ENCODE peak calls at places on chromosome 21, in seven cellular contexts. S, H, L, G, K, I and M are unnamed samples.

GRCh38 chr21:23574932-23575331 is 2032.3 kb downstream of the MRPL39 start:
- DNase-seq in S (no peak), H (no peak), L (peak), G (peak), K (peak), I (no peak), M (no peak)

GRCh38 chr21:9839011-9839661 is 682.2 kb upstream of the TPTE start:
- DNase-seq in S (no peak), H (no peak), L (peak), G (no peak), K (no peak), I (no peak), M (no peak)

GRCh38 chr21:17053321-17053720 is 459.5 kb upstream of the CXADR start:
- DNase-seq in S (no peak), H (no peak), L (no peak), G (no peak), K (no peak), I (no peak), M (no peak)

GRCh38 chr21:22438428-22439086 is 1440.3 kb downstream of the NCAM2 start:
- DNase-seq in S (no peak), H (no peak), L (no peak), G (no peak), K (no peak), I (no peak), M (no peak)

GRCh38 chr21:28294046-28294445 is 698.6 kb downstream of the LTN1 start:
- DNase-seq in S (peak), H (no peak), L (no peak), G (no peak), K (no peak), I (no peak), M (peak)

GRCh38 chr21:25370311-25370744 is 237.0 kb downstream of the MRPL39 start:
- DNase-seq in S (peak), H (no peak), L (no peak), G (peak), K (no peak), I (no peak), M (peak)

GRCh38 chr21:35779690-35780570 is 280.4 kb downstream of the SETD4 start:
- DNase-seq in S (peak), H (no peak), L (no peak), G (no peak), K (no peak), I (no peak), M (peak)

GRCh38 chr21:22342855-22343254 is 1344.6 kb downstream of the NCAM2 start:
- DNase-seq in S (no peak), H (no peak), L (no peak), G (no peak), K (no peak), I (no peak), M (no peak)

GRCh38 chr21:38796426-38796825 is 9.3 kb upstream of the ETS2 start:
- DNase-seq in S (peak), H (no peak), L (no peak), G (no peak), K (no peak), I (no peak), M (peak)

GRCh38 chr21:35396655-35397054 is 347.6 kb upstream of the RUNX1 start:
- DNase-seq in S (no peak), H (no peak), L (no peak), G (no peak), K (no peak), I (no peak), M (no peak)

GRCh38 chr21:21807598-21807903 is 809.3 kb downstream of the NCAM2 start:
- DNase-seq in S (no peak), H (no peak), L (no peak), G (no peak), K (no peak), I (no peak), M (no peak)

GRCh38 chr21:16773206-16773605 is 739.6 kb upstream of the CXADR start:
- DNase-seq in S (peak), H (no peak), L (no peak), G (peak), K (no peak), I (no peak), M (peak)

GRCh38 chr21:35002879-35003722 is 46.0 kb downstream of the RUNX1 start:
- DNase-seq in S (peak), H (no peak), L (no peak), G (no peak), K (no peak), I (no peak), M (peak)

GRCh38 chr21:35045539-35046222 is 3.4 kb downstream of the RUNX1 start:
- DNase-seq in S (no peak), H (no peak), L (no peak), G (no peak), K (no peak), I (no peak), M (no peak)

GRCh38 chr21:39430457-39430856 is 15.1 kb downstream of the LCA5L start:
- DNase-seq in S (no peak), H (no peak), L (no peak), G (peak), K (no peak), I (no peak), M (no peak)

GRCh38 chr21:44866780-44867179 is 6.7 kb downstream of the PTTG1IP start:
- DNase-seq in S (peak), H (no peak), L (no peak), G (peak), K (no peak), I (peak), M (peak)

GRCh38 chr21:25944672-25945213 is 210.0 kb downstream of the GABPA start:
- DNase-seq in S (peak), H (no peak), L (no peak), G (no peak), K (no peak), I (no peak), M (no peak)

GRCh38 chr21:34128124-34128523 is 54.7 kb downstream of the MRPS6 start:
- DNase-seq in S (no peak), H (no peak), L (no peak), G (peak), K (no peak), I (no peak), M (no peak)

GRCh38 chr21:23951251-23951650 is 1656.0 kb downstream of the MRPL39 start:
- DNase-seq in S (peak), H (no peak), L (no peak), G (no peak), K (no peak), I (no peak), M (no peak)

GRCh38 chr21:46065215-46065992 is 32.5 kb upstream of the COL6A2 start:
- DNase-seq in S (peak), H (no peak), L (peak), G (peak), K (no peak), I (peak), M (peak)
- H4K8ac ChIP-seq in S (peak), H (peak), L (no peak), G (no peak), K (no peak), I (no peak), M (peak)

GRCh38 chr21:18986197-18986596 is 582.6 kb upstream of the TMPRSS15 start:
- DNase-seq in S (no peak), H (no peak), L (no peak), G (no peak), K (no peak), I (no peak), M (no peak)
- H3K4ac ChIP-seq in S (no peak), H (no peak), L (no peak), G (no peak), K (no peak), I (no peak), M (no peak)

DNA sequence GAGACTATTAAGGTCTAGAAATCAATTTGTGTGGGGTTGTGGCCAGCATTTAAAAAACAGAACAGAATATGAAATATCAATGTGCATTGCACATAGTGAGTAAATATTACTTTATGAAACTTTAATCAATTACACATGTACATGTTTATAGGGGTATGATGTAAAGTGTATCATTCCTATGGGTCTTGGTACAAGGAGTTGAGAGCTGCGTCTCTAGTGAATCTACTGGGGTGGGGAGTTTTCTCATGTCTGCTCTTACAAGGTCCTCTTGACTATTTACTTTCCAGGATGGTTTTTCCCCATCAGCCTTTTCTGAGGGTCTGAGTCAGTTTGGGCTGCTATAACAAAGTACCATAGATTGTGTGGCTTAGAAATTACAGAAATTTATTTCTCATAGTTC is 75.8 kb downstream of the BACH1 start:
- DNase-seq in S (no peak), H (no peak), L (no peak), G (no peak), K (no peak), I (no peak), M (no peak)
- H4K8ac ChIP-seq in S (no peak), H (no peak), L (no peak), G (no peak), K (no peak), I (no peak), M (no peak)

DNA sequence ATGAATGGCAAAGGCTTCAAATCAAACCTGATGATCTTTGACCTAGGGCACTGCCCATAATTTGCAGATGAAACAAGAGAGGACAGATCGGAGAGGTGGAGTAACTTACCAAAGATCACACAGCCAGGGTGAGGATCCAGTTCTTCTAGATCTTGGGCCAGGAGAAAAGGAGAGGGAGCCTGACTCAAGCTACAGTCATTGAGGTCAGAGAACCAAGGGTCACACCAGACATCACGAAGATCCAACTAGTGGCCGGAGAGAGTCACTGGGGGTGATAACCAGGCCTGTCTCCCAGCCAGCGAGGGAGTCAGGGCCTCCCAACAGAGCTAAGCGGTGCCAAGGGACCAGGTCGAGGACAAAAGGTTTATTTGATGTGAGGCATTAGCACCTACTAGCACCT is 115.0 kb downstream of the RIPK4 start:
- DNase-seq in S (peak), H (no peak), L (no peak), G (no peak), K (no peak), I (no peak), M (no peak)
- H3K4ac ChIP-seq in S (no peak), H (no peak), L (no peak), G (no peak), K (no peak), I (no peak), M (no peak)

DNA sequence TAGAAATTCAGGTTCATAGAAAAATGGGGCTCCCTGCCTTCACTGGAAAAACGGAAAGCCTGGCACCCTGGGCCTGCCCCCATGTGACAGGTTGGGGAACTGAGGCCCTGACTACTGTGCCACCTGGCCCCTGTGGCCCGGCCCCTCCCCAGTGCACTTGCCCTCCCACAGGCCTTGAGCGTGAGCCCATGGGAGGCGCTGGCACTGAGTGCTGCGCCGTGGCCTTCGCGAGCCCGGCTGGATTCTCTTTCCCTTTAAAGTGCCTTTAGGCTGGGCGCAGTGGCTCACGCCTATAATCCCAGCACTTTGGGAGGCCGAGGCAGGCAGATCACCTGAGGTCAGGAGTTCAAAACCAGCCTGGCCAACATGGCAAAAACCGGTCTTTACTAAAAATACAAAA is 45.7 kb downstream of the SLC37A1 start:
- DNase-seq in S (no peak), H (no peak), L (no peak), G (no peak), K (no peak), I (no peak), M (no peak)
- H4K8ac ChIP-seq in S (no peak), H (no peak), L (no peak), G (no peak), K (no peak), I (no peak), M (no peak)

DNA sequence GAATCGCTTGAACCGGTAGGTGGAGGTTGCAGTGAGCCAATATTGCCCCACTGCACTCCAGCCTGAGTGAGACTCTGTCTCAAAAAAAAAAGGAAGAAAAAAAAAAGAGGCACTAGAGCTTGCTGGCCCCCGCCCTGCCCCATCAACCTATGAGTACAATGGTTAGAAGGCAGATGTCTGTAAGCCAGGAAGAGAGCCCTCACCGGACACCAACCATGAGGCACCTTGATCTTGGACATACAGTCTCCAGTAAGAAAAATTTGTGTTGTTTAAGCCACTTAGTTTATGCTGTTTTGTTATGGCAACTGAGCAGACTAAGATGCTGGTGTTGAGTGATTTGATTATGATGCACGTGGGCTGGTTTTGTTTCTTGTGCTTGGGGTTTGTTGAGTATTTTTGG is 34.2 kb downstream of the DIP2A start:
- DNase-seq in S (no peak), H (no peak), L (no peak), G (no peak), K (no peak), I (peak), M (no peak)
- H3K4ac ChIP-seq in S (no peak), H (no peak), L (no peak), G (no peak), K (no peak), I (no peak), M (no peak)

GRCh38 chr21:31317688-31318087 is 26.4 kb downstream of the TIAM1 start:
- DNase-seq in S (no peak), H (no peak), L (no peak), G (no peak), K (no peak), I (no peak), M (no peak)
- H4K8ac ChIP-seq in S (no peak), H (no peak), L (no peak), G (no peak), K (no peak), I (no peak), M (no peak)

GRCh38 chr21:29321217-29321616 is 22.5 kb downstream of the BACH1 start:
- DNase-seq in S (no peak), H (no peak), L (no peak), G (no peak), K (no peak), I (no peak), M (no peak)

GRCh38 chr21:29320021-29320420 is 21.3 kb downstream of the BACH1 start:
- DNase-seq in S (no peak), H (no peak), L (no peak), G (no peak), K (no peak), I (no peak), M (no peak)

GRCh38 chr21:29316029-29316742 is 17.5 kb downstream of the BACH1 start:
- DNase-seq in S (no peak), H (no peak), L (no peak), G (no peak), K (no peak), I (no peak), M (no peak)

GRCh38 chr21:29316806-29317205 is 18.1 kb downstream of the BACH1 start:
- DNase-seq in S (no peak), H (no peak), L (no peak), G (no peak), K (no peak), I (no peak), M (no peak)

DNA sequence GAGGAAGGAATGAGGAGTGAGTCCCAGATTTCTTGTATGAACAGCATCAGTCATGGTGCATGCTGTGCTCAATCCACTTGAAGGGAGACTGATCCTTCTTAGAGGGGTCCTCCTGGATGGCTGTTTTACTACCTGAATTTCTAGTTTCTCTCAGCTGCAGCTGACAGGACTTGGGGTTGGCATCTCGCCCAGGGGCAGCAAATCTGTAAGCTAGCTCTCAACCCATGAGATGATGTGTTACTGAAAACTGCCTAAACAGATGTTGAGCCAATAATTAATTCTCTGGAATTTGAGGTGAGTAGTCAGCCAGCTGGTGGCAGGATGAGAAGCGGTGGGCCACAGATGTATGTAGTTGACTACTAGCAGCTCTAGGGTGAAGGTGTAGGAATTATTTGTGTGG is 19.6 kb downstream of the BACH1 start:
- DNase-seq in S (peak), H (no peak), L (no peak), G (no peak), K (no peak), I (no peak), M (no peak)
- H3K4ac ChIP-seq in S (no peak), H (no peak), L (no peak), G (no peak), K (no peak), I (peak), M (no peak)

GRCh38 chr21:42624936-42625335 is 28.5 kb upstream of the PDE9A start:
- DNase-seq in S (no peak), H (no peak), L (no peak), G (no peak), K (no peak), I (no peak), M (no peak)
- H4K8ac ChIP-seq in S (no peak), H (no peak), L (no peak), G (no peak), K (no peak), I (no peak), M (no peak)

GRCh38 chr21:37383066-37383465 is 16.5 kb downstream of the DYRK1A start:
- DNase-seq in S (no peak), H (no peak), L (no peak), G (peak), K (no peak), I (no peak), M (no peak)
- H3K4ac ChIP-seq in S (no peak), H (no peak), L (no peak), G (no peak), K (no peak), I (peak), M (no peak)